ENCODE peak calls at places on chromosome 2, in eight cellular contexts. One of them, this sample, is unnamed.

GRCh38 chr2:45123065-45123464 is 113.8 kb upstream of the SIX2 start:
- DNase-seq in nephron progenitor cell: no peak
- DNase-seq in A549: no peak
- DNase-seq in HL-60: no peak
- DNase-seq in GM10248: no peak
- DNase-seq in fibroblast of mammary gland: no peak
- DNase-seq in glutamatergic neuron: no peak
- DNase-seq in endothelial cell: no peak
- DNase-seq in this sample: no peak

GRCh38 chr2:180367831-180368230 is 360.7 kb upstream of the CWC22 start:
- DNase-seq in nephron progenitor cell: no peak
- DNase-seq in A549: no peak
- DNase-seq in HL-60: no peak
- DNase-seq in GM10248: no peak
- DNase-seq in fibroblast of mammary gland: peak; percentile 22
- DNase-seq in glutamatergic neuron: no peak
- DNase-seq in endothelial cell: no peak
- DNase-seq in this sample: peak; percentile 91

GRCh38 chr2:83081835-83082522 is 1377.1 kb downstream of the SUCLG1 start:
- DNase-seq in nephron progenitor cell: no peak
- DNase-seq in A549: no peak
- DNase-seq in HL-60: no peak
- DNase-seq in GM10248: no peak
- DNase-seq in fibroblast of mammary gland: peak; percentile 7
- DNase-seq in glutamatergic neuron: no peak
- DNase-seq in endothelial cell: peak; percentile 15
- DNase-seq in this sample: peak; percentile 83

GRCh38 chr2:7566382-7566881 is 649.2 kb downstream of the RNF144A start:
- DNase-seq in nephron progenitor cell: no peak
- DNase-seq in A549: no peak
- DNase-seq in HL-60: no peak
- DNase-seq in GM10248: no peak
- DNase-seq in fibroblast of mammary gland: no peak
- DNase-seq in glutamatergic neuron: no peak
- DNase-seq in endothelial cell: no peak
- DNase-seq in this sample: no peak

GRCh38 chr2:129877795-129878775 is 101.4 kb upstream of the RAB6C start:
- DNase-seq in nephron progenitor cell: no peak
- DNase-seq in A549: peak; percentile 28
- DNase-seq in HL-60: no peak
- DNase-seq in GM10248: peak; percentile 44
- DNase-seq in fibroblast of mammary gland: peak; percentile 52
- DNase-seq in glutamatergic neuron: peak; percentile 58
- DNase-seq in endothelial cell: no peak
- DNase-seq in this sample: peak; percentile 9

GRCh38 chr2:111691164-111691895 is 192.7 kb downstream of the ANAPC1 start:
- DNase-seq in nephron progenitor cell: no peak
- DNase-seq in A549: no peak
- DNase-seq in HL-60: no peak
- DNase-seq in GM10248: no peak
- DNase-seq in fibroblast of mammary gland: no peak
- DNase-seq in glutamatergic neuron: no peak
- DNase-seq in endothelial cell: no peak
- DNase-seq in this sample: no peak

GRCh38 chr2:45330617-45331016 is 280.4 kb downstream of the SRBD1 start:
- DNase-seq in nephron progenitor cell: no peak
- DNase-seq in A549: no peak
- DNase-seq in HL-60: no peak
- DNase-seq in GM10248: no peak
- DNase-seq in fibroblast of mammary gland: peak; percentile 67
- DNase-seq in glutamatergic neuron: no peak
- DNase-seq in endothelial cell: no peak
- DNase-seq in this sample: peak; percentile 55

GRCh38 chr2:97751752-97752151 is 38.4 kb downstream of the ZAP70 start:
- DNase-seq in nephron progenitor cell: no peak
- DNase-seq in A549: no peak
- DNase-seq in HL-60: no peak
- DNase-seq in GM10248: no peak
- DNase-seq in fibroblast of mammary gland: peak; percentile 31
- DNase-seq in glutamatergic neuron: no peak
- DNase-seq in endothelial cell: no peak
- DNase-seq in this sample: peak; percentile 36

GRCh38 chr2:11723061-11723371 is 23.4 kb upstream of the LPIN1 start:
- DNase-seq in nephron progenitor cell: no peak
- DNase-seq in A549: no peak
- DNase-seq in HL-60: no peak
- DNase-seq in GM10248: no peak
- DNase-seq in fibroblast of mammary gland: no peak
- DNase-seq in glutamatergic neuron: no peak
- DNase-seq in endothelial cell: no peak
- DNase-seq in this sample: no peak

GRCh38 chr2:77271262-77271661 is 250.9 kb downstream of the LRRTM4 start:
- DNase-seq in nephron progenitor cell: no peak
- DNase-seq in A549: no peak
- DNase-seq in HL-60: no peak
- DNase-seq in GM10248: no peak
- DNase-seq in fibroblast of mammary gland: no peak
- DNase-seq in glutamatergic neuron: no peak
- DNase-seq in endothelial cell: no peak
- DNase-seq in this sample: no peak

GRCh38 chr2:177758591-177759371 is 313.8 kb downstream of the PDE11A start:
- DNase-seq in nephron progenitor cell: peak; percentile 68
- DNase-seq in A549: no peak
- DNase-seq in HL-60: no peak
- DNase-seq in GM10248: no peak
- DNase-seq in fibroblast of mammary gland: peak; percentile 58
- DNase-seq in glutamatergic neuron: peak; percentile 67
- DNase-seq in endothelial cell: peak; percentile 55
- DNase-seq in this sample: peak; percentile 70

GRCh38 chr2:235216901-235217300 is 265.1 kb downstream of the SH3BP4 start:
- DNase-seq in nephron progenitor cell: no peak
- DNase-seq in A549: no peak
- DNase-seq in HL-60: no peak
- DNase-seq in GM10248: no peak
- DNase-seq in fibroblast of mammary gland: peak; percentile 35
- DNase-seq in glutamatergic neuron: no peak
- DNase-seq in endothelial cell: no peak
- DNase-seq in this sample: peak; percentile 50

GRCh38 chr2:8304821-8305766 is 376.8 kb upstream of the ID2 start:
- DNase-seq in nephron progenitor cell: no peak
- DNase-seq in A549: no peak
- DNase-seq in HL-60: no peak
- DNase-seq in GM10248: no peak
- DNase-seq in fibroblast of mammary gland: no peak
- DNase-seq in glutamatergic neuron: no peak
- DNase-seq in endothelial cell: no peak
- DNase-seq in this sample: no peak

GRCh38 chr2:227653419-227653818 is 13.2 kb upstream of the SCYGR5 start:
- DNase-seq in nephron progenitor cell: no peak
- DNase-seq in A549: no peak
- DNase-seq in HL-60: no peak
- DNase-seq in GM10248: no peak
- DNase-seq in fibroblast of mammary gland: peak; percentile 77
- DNase-seq in glutamatergic neuron: no peak
- DNase-seq in endothelial cell: no peak
- DNase-seq in this sample: peak; percentile 74

GRCh38 chr2:120227111-120227991 is 4.2 kb upstream of the TMEM185B start:
- DNase-seq in nephron progenitor cell: no peak
- DNase-seq in A549: no peak
- DNase-seq in HL-60: no peak
- DNase-seq in GM10248: no peak
- DNase-seq in fibroblast of mammary gland: no peak
- DNase-seq in glutamatergic neuron: no peak
- DNase-seq in endothelial cell: no peak
- DNase-seq in this sample: peak; percentile 14

GRCh38 chr2:9118383-9118960 is 88.1 kb upstream of the ASAP2 start:
- DNase-seq in nephron progenitor cell: no peak
- DNase-seq in A549: no peak
- DNase-seq in HL-60: no peak
- DNase-seq in GM10248: no peak
- DNase-seq in fibroblast of mammary gland: no peak
- DNase-seq in glutamatergic neuron: no peak
- DNase-seq in endothelial cell: no peak
- DNase-seq in this sample: no peak

GRCh38 chr2:70988151-70988550 is 6.5 kb downstream of the TEX261 start:
- DNase-seq in nephron progenitor cell: no peak
- DNase-seq in A549: no peak
- DNase-seq in HL-60: no peak
- DNase-seq in GM10248: peak; percentile 5
- DNase-seq in fibroblast of mammary gland: no peak
- DNase-seq in glutamatergic neuron: no peak
- DNase-seq in endothelial cell: no peak
- DNase-seq in this sample: peak; percentile 8

GRCh38 chr2:12596771-12597170 is 120.0 kb upstream of the TRIB2 start:
- DNase-seq in nephron progenitor cell: no peak
- DNase-seq in A549: no peak
- DNase-seq in HL-60: no peak
- DNase-seq in GM10248: no peak
- DNase-seq in fibroblast of mammary gland: no peak
- DNase-seq in glutamatergic neuron: no peak
- DNase-seq in endothelial cell: no peak
- DNase-seq in this sample: no peak

GRCh38 chr2:111678651-111679050 is 205.3 kb downstream of the ANAPC1 start:
- DNase-seq in nephron progenitor cell: no peak
- DNase-seq in A549: no peak
- DNase-seq in HL-60: no peak
- DNase-seq in GM10248: no peak
- DNase-seq in fibroblast of mammary gland: peak; percentile 79
- DNase-seq in glutamatergic neuron: no peak
- DNase-seq in endothelial cell: no peak
- DNase-seq in this sample: no peak

GRCh38 chr2:25552343-25552742 is 121.0 kb downstream of the DTNB start:
- DNase-seq in nephron progenitor cell: no peak
- DNase-seq in A549: no peak
- DNase-seq in HL-60: no peak
- DNase-seq in GM10248: no peak
- DNase-seq in fibroblast of mammary gland: no peak
- DNase-seq in glutamatergic neuron: no peak
- DNase-seq in endothelial cell: no peak
- DNase-seq in this sample: no peak

GRCh38 chr2:3958969-3959368 is 255.6 kb downstream of the DCDC2C start:
- DNase-seq in nephron progenitor cell: no peak
- DNase-seq in A549: no peak
- DNase-seq in HL-60: no peak
- DNase-seq in GM10248: no peak
- DNase-seq in fibroblast of mammary gland: no peak
- DNase-seq in glutamatergic neuron: no peak
- DNase-seq in endothelial cell: no peak
- DNase-seq in this sample: no peak
- TF ChIP-seq CTCF in nephron progenitor cell: no peak
- TF ChIP-seq CTCF in A549: no peak
- TF ChIP-seq CTCF in HL-60: no peak
- TF ChIP-seq CTCF in GM10248: no peak
- TF ChIP-seq CTCF in fibroblast of mammary gland: no peak
- TF ChIP-seq CTCF in glutamatergic neuron: no peak
- TF ChIP-seq CTCF in endothelial cell: no peak
- TF ChIP-seq CTCF in this sample: no peak

GRCh38 chr2:158179660-158180059 is 78.0 kb downstream of the UPP2 start:
- DNase-seq in nephron progenitor cell: no peak
- DNase-seq in A549: no peak
- DNase-seq in HL-60: peak; percentile 5
- DNase-seq in GM10248: no peak
- DNase-seq in fibroblast of mammary gland: peak; percentile 30
- DNase-seq in glutamatergic neuron: no peak
- DNase-seq in endothelial cell: no peak
- DNase-seq in this sample: peak; percentile 8
- TF ChIP-seq CTCF in nephron progenitor cell: peak; percentile 19
- TF ChIP-seq CTCF in A549: peak; percentile 59
- TF ChIP-seq CTCF in HL-60: no peak
- TF ChIP-seq CTCF in GM10248: peak; percentile 40
- TF ChIP-seq CTCF in fibroblast of mammary gland: peak; percentile 35
- TF ChIP-seq CTCF in glutamatergic neuron: no peak
- TF ChIP-seq CTCF in endothelial cell: no peak
- TF ChIP-seq CTCF in this sample: peak; percentile 40

GRCh38 chr2:128311755-128312341 is 6.8 kb downstream of the HS6ST1 start:
- DNase-seq in nephron progenitor cell: no peak
- DNase-seq in A549: no peak
- DNase-seq in HL-60: no peak
- DNase-seq in GM10248: no peak
- DNase-seq in fibroblast of mammary gland: no peak
- DNase-seq in glutamatergic neuron: no peak
- DNase-seq in endothelial cell: peak; percentile 2
- DNase-seq in this sample: no peak

GRCh38 chr2:128313076-128313836 is 5.4 kb downstream of the HS6ST1 start:
- DNase-seq in nephron progenitor cell: no peak
- DNase-seq in A549: peak; percentile 67
- DNase-seq in HL-60: no peak
- DNase-seq in GM10248: no peak
- DNase-seq in fibroblast of mammary gland: peak; percentile 64
- DNase-seq in glutamatergic neuron: no peak
- DNase-seq in endothelial cell: peak; percentile 49
- DNase-seq in this sample: no peak

GRCh38 chr2:128311216-128311754 is 7.4 kb downstream of the HS6ST1 start:
- DNase-seq in nephron progenitor cell: no peak
- DNase-seq in A549: no peak
- DNase-seq in HL-60: no peak
- DNase-seq in GM10248: no peak
- DNase-seq in fibroblast of mammary gland: no peak
- DNase-seq in glutamatergic neuron: no peak
- DNase-seq in endothelial cell: no peak
- DNase-seq in this sample: no peak

GRCh38 chr2:128314026-128314347 is 4.7 kb downstream of the HS6ST1 start:
- DNase-seq in nephron progenitor cell: no peak
- DNase-seq in A549: no peak
- DNase-seq in HL-60: no peak
- DNase-seq in GM10248: no peak
- DNase-seq in fibroblast of mammary gland: no peak
- DNase-seq in glutamatergic neuron: no peak
- DNase-seq in endothelial cell: no peak
- DNase-seq in this sample: no peak

GRCh38 chr2:128312411-128312810 is 6.3 kb downstream of the HS6ST1 start:
- DNase-seq in nephron progenitor cell: no peak
- DNase-seq in A549: no peak
- DNase-seq in HL-60: no peak
- DNase-seq in GM10248: no peak
- DNase-seq in fibroblast of mammary gland: no peak
- DNase-seq in glutamatergic neuron: no peak
- DNase-seq in endothelial cell: no peak
- DNase-seq in this sample: no peak
- TF ChIP-seq CTCF in nephron progenitor cell: no peak
- TF ChIP-seq CTCF in A549: no peak
- TF ChIP-seq CTCF in HL-60: no peak
- TF ChIP-seq CTCF in GM10248: no peak
- TF ChIP-seq CTCF in fibroblast of mammary gland: no peak
- TF ChIP-seq CTCF in glutamatergic neuron: no peak
- TF ChIP-seq CTCF in endothelial cell: no peak
- TF ChIP-seq CTCF in this sample: no peak

DNA sequence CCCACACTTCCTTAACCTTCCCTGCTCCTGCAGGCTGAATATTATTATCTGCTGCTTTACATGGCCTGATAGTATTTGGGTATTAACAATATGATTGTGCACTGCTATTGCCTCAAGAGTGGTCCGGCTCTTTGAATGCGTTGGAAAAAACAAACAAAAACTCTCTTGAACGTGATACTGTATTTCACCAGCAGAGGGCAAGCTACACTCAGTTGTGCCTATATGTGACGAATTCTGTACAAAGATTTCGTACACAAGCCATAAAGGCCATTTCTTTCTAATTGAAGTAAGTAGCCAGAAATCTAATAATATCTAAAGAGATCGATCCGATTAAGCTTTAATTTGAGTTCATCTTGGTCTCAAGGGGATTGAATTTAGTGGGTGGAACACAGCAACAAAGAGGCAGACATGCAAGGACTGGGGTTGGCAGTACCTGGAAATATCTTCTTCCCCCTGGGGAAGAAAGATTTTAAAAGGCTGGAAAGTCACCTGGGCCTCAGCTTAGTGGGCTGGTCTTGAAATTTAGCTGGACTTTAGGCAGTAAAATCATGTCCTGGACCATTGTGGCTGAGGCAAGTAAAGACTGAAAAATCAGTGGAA is 49.3 kb upstream of the RAB6D start:
- DNase-seq in nephron progenitor cell: peak; percentile 29
- DNase-seq in A549: peak; percentile 24
- DNase-seq in HL-60: peak; percentile 4
- DNase-seq in GM10248: peak; percentile 48
- DNase-seq in fibroblast of mammary gland: peak; percentile 72
- DNase-seq in glutamatergic neuron: no peak
- DNase-seq in endothelial cell: no peak
- DNase-seq in this sample: peak; percentile 78
- TF ChIP-seq CTCF in nephron progenitor cell: peak; percentile 76
- TF ChIP-seq CTCF in A549: peak; percentile 80
- TF ChIP-seq CTCF in HL-60: peak; percentile 69
- TF ChIP-seq CTCF in GM10248: peak; percentile 75
- TF ChIP-seq CTCF in fibroblast of mammary gland: peak; percentile 74
- TF ChIP-seq CTCF in glutamatergic neuron: peak; percentile 88
- TF ChIP-seq CTCF in endothelial cell: peak; percentile 86
- TF ChIP-seq CTCF in this sample: peak; percentile 65

This sample was measured in cardiac muscle cell.